ENCODE peak calls at places on chromosomes 2 and 18, in nine cellular contexts. One of them, this sample, is unnamed.

GRCh38 chr18:47683774-47684173 is 246.7 kb downstream of the SMAD2 start:
- DNase-seq in aorta: no peak
- DNase-seq in uterus: no peak
- DNase-seq in psoas muscle: no peak
- DNase-seq in ovary: no peak
- DNase-seq in cardiac muscle cell: no peak
- DNase-seq in HepG2: no peak
- DNase-seq in ascending aorta: no peak
- DNase-seq in upper lobe of right lung: no peak
- DNase-seq in this sample: no peak

GRCh38 chr18:35936951-35937350 is 35.5 kb upstream of the RMP24 start:
- DNase-seq in aorta: no peak
- DNase-seq in uterus: no peak
- DNase-seq in psoas muscle: no peak
- DNase-seq in ovary: no peak
- DNase-seq in cardiac muscle cell: peak; percentile 36
- DNase-seq in HepG2: no peak
- DNase-seq in ascending aorta: no peak
- DNase-seq in upper lobe of right lung: no peak
- DNase-seq in this sample: no peak

GRCh38 chr2:42010743-42011298 is 37.0 kb upstream of the PKDCC start:
- DNase-seq in aorta: no peak
- DNase-seq in uterus: no peak
- DNase-seq in psoas muscle: no peak
- DNase-seq in ovary: no peak
- DNase-seq in cardiac muscle cell: peak; percentile 86
- DNase-seq in HepG2: no peak
- DNase-seq in ascending aorta: no peak
- DNase-seq in upper lobe of right lung: no peak
- DNase-seq in this sample: no peak

GRCh38 chr2:181570833-181571661 is 85.9 kb downstream of the CERKL start:
- DNase-seq in aorta: no peak
- DNase-seq in uterus: no peak
- DNase-seq in psoas muscle: no peak
- DNase-seq in ovary: no peak
- DNase-seq in cardiac muscle cell: peak; percentile 27
- DNase-seq in HepG2: no peak
- DNase-seq in ascending aorta: no peak
- DNase-seq in upper lobe of right lung: no peak
- DNase-seq in this sample: no peak

GRCh38 chr2:241540766-241541561 is 17.6 kb upstream of the BOK start:
- DNase-seq in aorta: no peak
- DNase-seq in uterus: peak; percentile 59
- DNase-seq in psoas muscle: peak; percentile 87
- DNase-seq in ovary: peak; percentile 31
- DNase-seq in cardiac muscle cell: peak; percentile 66
- DNase-seq in HepG2: no peak
- DNase-seq in ascending aorta: no peak
- DNase-seq in upper lobe of right lung: peak; percentile 88
- DNase-seq in this sample: no peak

GRCh38 chr2:11998218-11998617 is 251.8 kb downstream of the LPIN1 start:
- DNase-seq in aorta: no peak
- DNase-seq in uterus: no peak
- DNase-seq in psoas muscle: no peak
- DNase-seq in ovary: no peak
- DNase-seq in cardiac muscle cell: peak; percentile 21
- DNase-seq in HepG2: no peak
- DNase-seq in ascending aorta: no peak
- DNase-seq in upper lobe of right lung: no peak
- DNase-seq in this sample: no peak

GRCh38 chr2:117989854-117990438 is 23.9 kb downstream of the CCDC93 start:
- DNase-seq in aorta: no peak
- DNase-seq in uterus: no peak
- DNase-seq in psoas muscle: no peak
- DNase-seq in ovary: no peak
- DNase-seq in cardiac muscle cell: no peak
- DNase-seq in HepG2: no peak
- DNase-seq in ascending aorta: no peak
- DNase-seq in upper lobe of right lung: no peak
- DNase-seq in this sample: no peak

GRCh38 chr2:174835797-174836255 is 71.6 kb upstream of the CHRNA1 start:
- DNase-seq in aorta: no peak
- DNase-seq in uterus: no peak
- DNase-seq in psoas muscle: no peak
- DNase-seq in ovary: no peak
- DNase-seq in cardiac muscle cell: peak; percentile 95
- DNase-seq in HepG2: no peak
- DNase-seq in ascending aorta: no peak
- DNase-seq in upper lobe of right lung: no peak
- DNase-seq in this sample: no peak

GRCh38 chr2:85974395-85974794 is 85.6 kb upstream of the ST3GAL5 start:
- DNase-seq in aorta: no peak
- DNase-seq in uterus: no peak
- DNase-seq in psoas muscle: no peak
- DNase-seq in ovary: no peak
- DNase-seq in cardiac muscle cell: peak; percentile 49
- DNase-seq in HepG2: no peak
- DNase-seq in ascending aorta: no peak
- DNase-seq in upper lobe of right lung: peak; percentile 16
- DNase-seq in this sample: no peak

GRCh38 chr2:239506961-239507360 is 106.1 kb upstream of the HDAC4 start:
- DNase-seq in aorta: no peak
- DNase-seq in uterus: no peak
- DNase-seq in psoas muscle: peak; percentile 38
- DNase-seq in ovary: no peak
- DNase-seq in cardiac muscle cell: no peak
- DNase-seq in HepG2: no peak
- DNase-seq in ascending aorta: no peak
- DNase-seq in upper lobe of right lung: no peak
- DNase-seq in this sample: no peak

GRCh38 chr2:76251342-76251741 is 540.6 kb upstream of the GCFC2 start:
- DNase-seq in aorta: no peak
- DNase-seq in uterus: no peak
- DNase-seq in psoas muscle: no peak
- DNase-seq in ovary: no peak
- DNase-seq in cardiac muscle cell: no peak
- DNase-seq in HepG2: peak; percentile 10
- DNase-seq in ascending aorta: no peak
- DNase-seq in upper lobe of right lung: no peak
- DNase-seq in this sample: no peak

GRCh38 chr2:76252704-76253103 is 542.0 kb upstream of the GCFC2 start:
- DNase-seq in aorta: no peak
- DNase-seq in uterus: no peak
- DNase-seq in psoas muscle: no peak
- DNase-seq in ovary: no peak
- DNase-seq in cardiac muscle cell: no peak
- DNase-seq in HepG2: no peak
- DNase-seq in ascending aorta: no peak
- DNase-seq in upper lobe of right lung: no peak
- DNase-seq in this sample: no peak

GRCh38 chr2:76247006-76247405 is 536.3 kb upstream of the GCFC2 start:
- DNase-seq in aorta: no peak
- DNase-seq in uterus: no peak
- DNase-seq in psoas muscle: no peak
- DNase-seq in ovary: no peak
- DNase-seq in cardiac muscle cell: no peak
- DNase-seq in HepG2: no peak
- DNase-seq in ascending aorta: no peak
- DNase-seq in upper lobe of right lung: no peak
- DNase-seq in this sample: no peak
- H3K27ac ChIP-seq in aorta: no peak overlapping the region
- H3K27ac ChIP-seq in uterus: no peak overlapping the region
- H3K27ac ChIP-seq in psoas muscle: no peak overlapping the region
- H3K27ac ChIP-seq in ovary: no peak overlapping the region
- H3K27ac ChIP-seq in cardiac muscle cell: no peak overlapping the region
- H3K27ac ChIP-seq in HepG2: no peak overlapping the region
- H3K27ac ChIP-seq in ascending aorta: no peak overlapping the region
- H3K27ac ChIP-seq in upper lobe of right lung: no peak overlapping the region
- H3K27ac ChIP-seq in this sample: no peak overlapping the region

GRCh38 chr2:57881998-57882884 is 164.4 kb upstream of the VRK2 start:
- DNase-seq in aorta: no peak
- DNase-seq in uterus: no peak
- DNase-seq in psoas muscle: no peak
- DNase-seq in ovary: no peak
- DNase-seq in cardiac muscle cell: no peak
- DNase-seq in HepG2: peak; percentile 35
- DNase-seq in ascending aorta: no peak
- DNase-seq in upper lobe of right lung: no peak
- DNase-seq in this sample: no peak
- H3K27ac ChIP-seq in aorta: no peak overlapping the region
- H3K27ac ChIP-seq in uterus: peak overlapping the region; percentile 51
- H3K27ac ChIP-seq in psoas muscle: no peak overlapping the region
- H3K27ac ChIP-seq in ovary: no peak overlapping the region
- H3K27ac ChIP-seq in cardiac muscle cell: no peak overlapping the region
- H3K27ac ChIP-seq in HepG2: no peak overlapping the region
- H3K27ac ChIP-seq in ascending aorta: no peak overlapping the region
- H3K27ac ChIP-seq in upper lobe of right lung: no peak overlapping the region
- H3K27ac ChIP-seq in this sample: peak overlapping the region; percentile 66

GRCh38 chr2:70503896-70504295 is 49.7 kb downstream of the TGFA start:
- DNase-seq in aorta: no peak
- DNase-seq in uterus: no peak
- DNase-seq in psoas muscle: no peak
- DNase-seq in ovary: no peak
- DNase-seq in cardiac muscle cell: no peak
- DNase-seq in HepG2: peak; percentile 83
- DNase-seq in ascending aorta: no peak
- DNase-seq in upper lobe of right lung: no peak
- DNase-seq in this sample: no peak

GRCh38 chr2:70499253-70499652 is 54.4 kb downstream of the TGFA start:
- DNase-seq in aorta: no peak
- DNase-seq in uterus: no peak
- DNase-seq in psoas muscle: no peak
- DNase-seq in ovary: no peak
- DNase-seq in cardiac muscle cell: no peak
- DNase-seq in HepG2: no peak
- DNase-seq in ascending aorta: no peak
- DNase-seq in upper lobe of right lung: no peak
- DNase-seq in this sample: no peak

GRCh38 chr2:70498528-70498927 is 55.1 kb downstream of the TGFA start:
- DNase-seq in aorta: no peak
- DNase-seq in uterus: no peak
- DNase-seq in psoas muscle: no peak
- DNase-seq in ovary: no peak
- DNase-seq in cardiac muscle cell: no peak
- DNase-seq in HepG2: no peak
- DNase-seq in ascending aorta: no peak
- DNase-seq in upper lobe of right lung: no peak
- DNase-seq in this sample: no peak

GRCh38 chr2:70501728-70502127 is 51.9 kb downstream of the TGFA start:
- DNase-seq in aorta: no peak
- DNase-seq in uterus: no peak
- DNase-seq in psoas muscle: no peak
- DNase-seq in ovary: no peak
- DNase-seq in cardiac muscle cell: no peak
- DNase-seq in HepG2: no peak
- DNase-seq in ascending aorta: no peak
- DNase-seq in upper lobe of right lung: no peak
- DNase-seq in this sample: no peak

DNA sequence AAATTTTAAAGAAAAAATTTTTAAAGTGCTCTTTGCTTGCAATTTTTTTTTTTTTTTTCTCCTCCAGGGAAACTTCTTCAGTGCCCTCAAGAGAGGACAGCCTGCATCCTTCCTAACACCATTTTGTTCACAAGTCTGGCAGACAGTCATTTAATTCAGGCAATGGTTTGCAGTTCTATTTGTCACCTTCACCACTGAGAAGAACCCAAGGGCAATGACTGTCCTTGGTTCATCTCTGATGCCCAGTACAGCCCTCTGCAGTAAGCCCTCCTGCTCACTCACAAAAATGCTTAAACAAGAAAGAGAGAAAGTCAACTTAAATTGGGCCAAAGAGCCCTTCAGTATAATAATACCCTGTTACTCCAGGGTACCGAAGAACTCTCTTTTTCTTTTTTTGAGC is 52.4 kb downstream of the TGFA start:
- DNase-seq in aorta: no peak
- DNase-seq in uterus: no peak
- DNase-seq in psoas muscle: no peak
- DNase-seq in ovary: no peak
- DNase-seq in cardiac muscle cell: no peak
- DNase-seq in HepG2: no peak
- DNase-seq in ascending aorta: no peak
- DNase-seq in upper lobe of right lung: no peak
- DNase-seq in this sample: no peak
- H3K27ac ChIP-seq in aorta: no peak overlapping the region
- H3K27ac ChIP-seq in uterus: no peak overlapping the region
- H3K27ac ChIP-seq in psoas muscle: no peak overlapping the region
- H3K27ac ChIP-seq in ovary: no peak overlapping the region
- H3K27ac ChIP-seq in cardiac muscle cell: no peak overlapping the region
- H3K27ac ChIP-seq in HepG2: no peak overlapping the region
- H3K27ac ChIP-seq in ascending aorta: no peak overlapping the region
- H3K27ac ChIP-seq in upper lobe of right lung: no peak overlapping the region
- H3K27ac ChIP-seq in this sample: no peak overlapping the region

DNA sequence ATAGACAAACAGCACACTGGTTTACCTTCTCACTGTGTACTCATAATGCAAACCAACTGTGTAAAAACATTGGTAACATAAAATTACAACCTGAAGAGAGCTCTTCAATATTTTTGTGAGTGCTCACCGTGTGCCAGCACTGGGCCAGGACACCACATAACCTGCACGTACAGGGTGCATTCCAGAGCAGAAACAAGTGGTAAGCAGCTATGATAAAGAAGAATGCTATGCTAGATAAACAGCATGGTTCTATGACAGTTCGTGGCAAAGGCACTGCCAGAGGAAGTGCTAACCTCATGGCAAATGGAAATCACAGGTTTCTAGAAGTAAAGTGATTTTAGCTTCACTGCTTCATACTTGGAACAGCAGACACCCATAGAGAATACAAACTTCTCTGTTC is 343.5 kb downstream of the MTX2 start:
- DNase-seq in aorta: no peak
- DNase-seq in uterus: no peak
- DNase-seq in psoas muscle: no peak
- DNase-seq in ovary: no peak
- DNase-seq in cardiac muscle cell: peak; percentile 13
- DNase-seq in HepG2: no peak
- DNase-seq in ascending aorta: no peak
- DNase-seq in upper lobe of right lung: no peak
- DNase-seq in this sample: no peak
- H3K27ac ChIP-seq in aorta: no peak overlapping the region
- H3K27ac ChIP-seq in uterus: peak overlapping the region; percentile 21
- H3K27ac ChIP-seq in psoas muscle: no peak overlapping the region
- H3K27ac ChIP-seq in ovary: no peak overlapping the region
- H3K27ac ChIP-seq in cardiac muscle cell: no peak overlapping the region
- H3K27ac ChIP-seq in HepG2: no peak overlapping the region
- H3K27ac ChIP-seq in ascending aorta: no peak overlapping the region
- H3K27ac ChIP-seq in upper lobe of right lung: no peak overlapping the region
- H3K27ac ChIP-seq in this sample: no peak overlapping the region